ENCODE peak calls at places on chromosomes 13 and 19, in ten cellular contexts. One of them, this sample, is unnamed.

GRCh38 chr13:20126460-20127262 is 34.2 kb downstream of the GJA3 start:
- DNase-seq in body of pancreas: no peak
- DNase-seq in psoas muscle: no peak
- DNase-seq in CD4-positive, CD25-positive, alpha-beta regulatory T cell: no peak
- DNase-seq in PC-3: no peak
- DNase-seq in fibroblast of lung: no peak
- DNase-seq in left ventricle myocardium inferior: no peak
- DNase-seq in GM23338: no peak
- DNase-seq in GM23248: no peak
- DNase-seq in osteoblast: no peak
- DNase-seq in this sample: no peak

GRCh38 chr19:48724796-48725753 is 5.5 kb upstream of the MAMSTR start:
- DNase-seq in fibroblast of lung: peak; percentile 93
- DNase-seq in psoas muscle: no peak
- DNase-seq in GM23338: peak; percentile 92
- DNase-seq in body of pancreas: peak; percentile 60
- DNase-seq in GM23248: peak; percentile 87
- DNase-seq in osteoblast: peak; percentile 97
- DNase-seq in PC-3: peak; percentile 50
- DNase-seq in CD4-positive, CD25-positive, alpha-beta regulatory T cell: peak; percentile 77
- DNase-seq in left ventricle myocardium inferior: peak; percentile 52
- DNase-seq in this sample: peak; percentile 69

GRCh38 chr19:2962018-2962670 is 15.2 kb upstream of the TLE6 start:
- DNase-seq in GM23338: peak; percentile 96
- DNase-seq in osteoblast: peak; percentile 93
- DNase-seq in GM23248: peak; percentile 76
- DNase-seq in fibroblast of lung: peak; percentile 89
- DNase-seq in PC-3: peak; percentile 67
- DNase-seq in psoas muscle: no peak
- DNase-seq in CD4-positive, CD25-positive, alpha-beta regulatory T cell: peak; percentile 85
- DNase-seq in left ventricle myocardium inferior: no peak
- DNase-seq in body of pancreas: peak; percentile 73
- DNase-seq in this sample: peak; percentile 67

GRCh38 chr13:103692442-103692841 is 626.2 kb upstream of the SLC10A2 start:
- DNase-seq in CD4-positive, CD25-positive, alpha-beta regulatory T cell: no peak
- DNase-seq in GM23248: no peak
- DNase-seq in body of pancreas: no peak
- DNase-seq in psoas muscle: no peak
- DNase-seq in osteoblast: no peak
- DNase-seq in GM23338: no peak
- DNase-seq in left ventricle myocardium inferior: no peak
- DNase-seq in PC-3: no peak
- DNase-seq in fibroblast of lung: no peak
- DNase-seq in this sample: no peak

GRCh38 chr19:3084943-3085342 is 9.2 kb upstream of the GNA11 start:
- DNase-seq in GM23248: no peak
- DNase-seq in PC-3: no peak
- DNase-seq in CD4-positive, CD25-positive, alpha-beta regulatory T cell: no peak
- DNase-seq in left ventricle myocardium inferior: no peak
- DNase-seq in GM23338: no peak
- DNase-seq in psoas muscle: no peak
- DNase-seq in osteoblast: peak; percentile 3
- DNase-seq in fibroblast of lung: no peak
- DNase-seq in body of pancreas: no peak
- DNase-seq in this sample: no peak

GRCh38 chr13:30370146-30370545 is 52.1 kb upstream of the UBE2L5 start:
- DNase-seq in left ventricle myocardium inferior: no peak
- DNase-seq in fibroblast of lung: no peak
- DNase-seq in osteoblast: no peak
- DNase-seq in body of pancreas: no peak
- DNase-seq in GM23338: no peak
- DNase-seq in PC-3: no peak
- DNase-seq in CD4-positive, CD25-positive, alpha-beta regulatory T cell: no peak
- DNase-seq in GM23248: no peak
- DNase-seq in psoas muscle: no peak
- DNase-seq in this sample: no peak

GRCh38 chr13:46006688-46007452 is 45.7 kb downstream of the ZC3H13 start:
- DNase-seq in GM23248: peak; percentile 24
- DNase-seq in psoas muscle: no peak
- DNase-seq in left ventricle myocardium inferior: no peak
- DNase-seq in fibroblast of lung: no peak
- DNase-seq in CD4-positive, CD25-positive, alpha-beta regulatory T cell: no peak
- DNase-seq in GM23338: no peak
- DNase-seq in PC-3: no peak
- DNase-seq in osteoblast: no peak
- DNase-seq in body of pancreas: no peak
- DNase-seq in this sample: no peak

GRCh38 chr19:33830264-33830663 is 33.6 kb downstream of the KCTD15 start:
- DNase-seq in osteoblast: no peak
- DNase-seq in CD4-positive, CD25-positive, alpha-beta regulatory T cell: no peak
- DNase-seq in GM23248: no peak
- DNase-seq in fibroblast of lung: no peak
- DNase-seq in psoas muscle: no peak
- DNase-seq in PC-3: no peak
- DNase-seq in left ventricle myocardium inferior: no peak
- DNase-seq in GM23338: no peak
- DNase-seq in body of pancreas: no peak
- DNase-seq in this sample: no peak

GRCh38 chr13:40221460-40222201 is 444.8 kb downstream of the FOXO1 start:
- DNase-seq in osteoblast: no peak
- DNase-seq in GM23248: peak; percentile 37
- DNase-seq in fibroblast of lung: peak; percentile 91
- DNase-seq in psoas muscle: no peak
- DNase-seq in body of pancreas: peak; percentile 43
- DNase-seq in left ventricle myocardium inferior: no peak
- DNase-seq in PC-3: peak; percentile 12
- DNase-seq in CD4-positive, CD25-positive, alpha-beta regulatory T cell: peak; percentile 81
- DNase-seq in GM23338: no peak
- DNase-seq in this sample: peak; percentile 6

GRCh38 chr13:28820099-28821051 is at the start of gene MTUS2:
- DNase-seq in fibroblast of lung: no peak
- DNase-seq in GM23248: peak; percentile 15
- DNase-seq in GM23338: peak; percentile 85
- DNase-seq in PC-3: no peak
- DNase-seq in left ventricle myocardium inferior: no peak
- DNase-seq in body of pancreas: peak; percentile 23
- DNase-seq in osteoblast: peak; percentile 34
- DNase-seq in psoas muscle: no peak
- DNase-seq in CD4-positive, CD25-positive, alpha-beta regulatory T cell: peak; percentile 18
- DNase-seq in this sample: no peak

GRCh38 chr19:6589711-6590457 is 1.1 kb downstream of the CD70 start:
- DNase-seq in CD4-positive, CD25-positive, alpha-beta regulatory T cell: peak; percentile 32
- DNase-seq in GM23248: peak; percentile 25
- DNase-seq in PC-3: no peak
- DNase-seq in osteoblast: peak; percentile 78
- DNase-seq in psoas muscle: no peak
- DNase-seq in body of pancreas: no peak
- DNase-seq in left ventricle myocardium inferior: no peak
- DNase-seq in GM23338: peak; percentile 32
- DNase-seq in fibroblast of lung: no peak
- DNase-seq in this sample: no peak

GRCh38 chr19:22502766-22503165 is 80.6 kb upstream of the ZNF98 start:
- DNase-seq in osteoblast: no peak
- DNase-seq in left ventricle myocardium inferior: no peak
- DNase-seq in fibroblast of lung: no peak
- DNase-seq in CD4-positive, CD25-positive, alpha-beta regulatory T cell: no peak
- DNase-seq in psoas muscle: no peak
- DNase-seq in GM23338: no peak
- DNase-seq in GM23248: no peak
- DNase-seq in PC-3: no peak
- DNase-seq in body of pancreas: no peak
- DNase-seq in this sample: no peak

DNA sequence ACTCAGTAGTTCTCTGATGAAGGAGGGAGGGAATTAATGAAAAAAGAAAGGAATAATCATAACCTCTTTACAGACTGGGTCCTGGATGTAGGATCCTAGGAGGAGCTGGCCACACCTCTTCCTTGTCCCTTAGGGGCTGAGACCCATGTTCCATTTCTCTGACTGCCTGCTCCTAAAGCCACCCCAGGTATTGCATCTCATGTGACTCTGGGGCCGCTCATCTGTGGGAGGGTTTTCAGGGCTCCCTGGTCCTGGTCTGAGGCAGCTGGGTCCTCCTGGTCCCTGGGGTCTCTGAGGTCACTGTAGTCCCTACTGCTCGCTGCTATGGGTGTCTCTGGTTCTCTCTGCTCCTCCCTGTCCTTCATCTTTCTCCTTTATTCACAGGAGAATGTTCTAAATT is 2.9 kb downstream of the CEACAM21 start:
- DNase-seq in PC-3: no peak
- DNase-seq in GM23338: no peak
- DNase-seq in psoas muscle: no peak
- DNase-seq in fibroblast of lung: no peak
- DNase-seq in left ventricle myocardium inferior: no peak
- DNase-seq in CD4-positive, CD25-positive, alpha-beta regulatory T cell: no peak
- DNase-seq in body of pancreas: no peak
- DNase-seq in GM23248: no peak
- DNase-seq in osteoblast: no peak
- DNase-seq in this sample: no peak
- H3K4me1 ChIP-seq in PC-3: no peaks in the 10 kb centered on the region
- H3K4me1 ChIP-seq in GM23338: no peaks in the 10 kb centered on the region
- H3K4me1 ChIP-seq in psoas muscle: no peaks in the 10 kb centered on the region
- H3K4me1 ChIP-seq in fibroblast of lung: no peaks in the 10 kb centered on the region
- H3K4me1 ChIP-seq in left ventricle myocardium inferior: peaks cover 8% of the 10 kb centered on the region
- H3K4me1 ChIP-seq in CD4-positive, CD25-positive, alpha-beta regulatory T cell: peaks cover 22% of the 10 kb centered on the region
- H3K4me1 ChIP-seq in body of pancreas: no peaks in the 10 kb centered on the region
- H3K4me1 ChIP-seq in GM23248: no peaks in the 10 kb centered on the region
- H3K4me1 ChIP-seq in osteoblast: no peaks in the 10 kb centered on the region
- H3K4me1 ChIP-seq in this sample: peaks cover 7% of the 10 kb centered on the region

GRCh38 chr13:100493418-100493817 is 95.2 kb downstream of the GGACT start:
- DNase-seq in psoas muscle: no peak
- DNase-seq in body of pancreas: no peak
- DNase-seq in CD4-positive, CD25-positive, alpha-beta regulatory T cell: no peak
- DNase-seq in osteoblast: no peak
- DNase-seq in GM23338: no peak
- DNase-seq in fibroblast of lung: no peak
- DNase-seq in GM23248: no peak
- DNase-seq in left ventricle myocardium inferior: no peak
- DNase-seq in PC-3: no peak
- DNase-seq in this sample: no peak
- H3K4me1 ChIP-seq in psoas muscle: no peaks in the 10 kb centered on the region
- H3K4me1 ChIP-seq in body of pancreas: no peaks in the 10 kb centered on the region
- H3K4me1 ChIP-seq in CD4-positive, CD25-positive, alpha-beta regulatory T cell: no peaks in the 10 kb centered on the region
- H3K4me1 ChIP-seq in osteoblast: peaks cover 6% of the 10 kb centered on the region
- H3K4me1 ChIP-seq in GM23338: peaks cover 25% of the 10 kb centered on the region
- H3K4me1 ChIP-seq in fibroblast of lung: no peaks in the 10 kb centered on the region
- H3K4me1 ChIP-seq in GM23248: peaks cover 6% of the 10 kb centered on the region
- H3K4me1 ChIP-seq in left ventricle myocardium inferior: no peaks in the 10 kb centered on the region
- H3K4me1 ChIP-seq in PC-3: no peaks in the 10 kb centered on the region
- H3K4me1 ChIP-seq in this sample: no peaks in the 10 kb centered on the region

DNA sequence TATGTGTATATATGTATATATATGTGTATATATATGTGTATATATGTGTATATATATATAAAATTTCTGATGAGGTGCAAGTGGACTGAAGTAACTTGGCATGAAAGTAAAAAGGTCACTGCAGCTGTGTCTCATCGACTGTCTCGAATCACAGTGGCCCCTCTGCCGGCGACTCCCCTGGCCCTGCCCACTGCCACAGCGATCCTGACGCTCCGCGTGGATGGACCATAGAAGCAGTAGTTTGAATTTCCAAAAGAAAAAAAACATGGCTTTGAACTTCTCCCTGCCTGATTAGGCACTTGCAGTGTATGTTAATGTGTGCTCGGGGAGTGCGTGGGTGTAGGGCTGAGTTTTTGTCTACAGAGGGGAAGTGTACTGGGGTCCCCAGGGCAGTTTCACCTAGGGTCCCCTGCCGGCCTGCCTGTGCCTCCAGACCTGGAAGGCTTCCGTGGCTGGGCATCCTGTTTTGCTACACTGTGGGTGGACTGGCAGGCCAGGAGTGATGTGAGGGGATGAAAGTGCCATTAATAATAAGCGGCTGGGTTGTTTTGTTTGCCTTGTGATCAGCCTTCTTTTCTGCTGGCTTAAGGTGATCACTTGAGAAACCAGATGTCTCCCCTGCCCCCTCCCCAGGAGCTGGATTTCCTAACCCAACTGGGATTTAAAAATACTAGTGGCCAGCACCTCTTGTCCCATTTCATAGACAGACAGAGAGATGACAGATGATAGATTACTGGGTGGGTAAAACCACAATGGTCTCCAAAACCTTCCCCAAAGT is 10.7 kb downstream of the ZIC5 start:
- DNase-seq in left ventricle myocardium inferior: no peak
- DNase-seq in body of pancreas: no peak
- DNase-seq in PC-3: no peak
- DNase-seq in CD4-positive, CD25-positive, alpha-beta regulatory T cell: no peak
- DNase-seq in GM23338: peak; percentile 51
- DNase-seq in fibroblast of lung: no peak
- DNase-seq in osteoblast: peak; percentile 64
- DNase-seq in GM23248: no peak
- DNase-seq in psoas muscle: no peak
- DNase-seq in this sample: no peak
- H3K4me1 ChIP-seq in left ventricle myocardium inferior: peaks cover 36% of the 10 kb centered on the region
- H3K4me1 ChIP-seq in body of pancreas: peaks cover 34% of the 10 kb centered on the region
- H3K4me1 ChIP-seq in PC-3: no peaks in the 10 kb centered on the region
- H3K4me1 ChIP-seq in CD4-positive, CD25-positive, alpha-beta regulatory T cell: peaks cover 30% of the 10 kb centered on the region
- H3K4me1 ChIP-seq in GM23338: peaks cover 77% of the 10 kb centered on the region
- H3K4me1 ChIP-seq in fibroblast of lung: no peaks in the 10 kb centered on the region
- H3K4me1 ChIP-seq in osteoblast: peaks cover 4% of the 10 kb centered on the region
- H3K4me1 ChIP-seq in GM23248: peaks cover 3% of the 10 kb centered on the region
- H3K4me1 ChIP-seq in psoas muscle: peaks cover 21% of the 10 kb centered on the region
- H3K4me1 ChIP-seq in this sample: no peaks in the 10 kb centered on the region

GRCh38 chr13:109631069-109631468 is 155.3 kb downstream of the IRS2 start:
- DNase-seq in fibroblast of lung: no peak
- DNase-seq in PC-3: no peak
- DNase-seq in GM23248: no peak
- DNase-seq in psoas muscle: no peak
- DNase-seq in GM23338: no peak
- DNase-seq in osteoblast: no peak
- DNase-seq in CD4-positive, CD25-positive, alpha-beta regulatory T cell: no peak
- DNase-seq in body of pancreas: no peak
- DNase-seq in left ventricle myocardium inferior: no peak
- DNase-seq in this sample: no peak

GRCh38 chr13:109629737-109630136 is 156.6 kb downstream of the IRS2 start:
- DNase-seq in PC-3: no peak
- DNase-seq in body of pancreas: no peak
- DNase-seq in fibroblast of lung: peak; percentile 7
- DNase-seq in GM23338: no peak
- DNase-seq in left ventricle myocardium inferior: no peak
- DNase-seq in CD4-positive, CD25-positive, alpha-beta regulatory T cell: no peak
- DNase-seq in osteoblast: no peak
- DNase-seq in psoas muscle: no peak
- DNase-seq in GM23248: no peak
- DNase-seq in this sample: no peak

GRCh38 chr13:109627649-109628048 is 158.7 kb downstream of the IRS2 start:
- DNase-seq in PC-3: no peak
- DNase-seq in GM23338: no peak
- DNase-seq in left ventricle myocardium inferior: no peak
- DNase-seq in CD4-positive, CD25-positive, alpha-beta regulatory T cell: no peak
- DNase-seq in body of pancreas: no peak
- DNase-seq in osteoblast: no peak
- DNase-seq in fibroblast of lung: no peak
- DNase-seq in GM23248: no peak
- DNase-seq in psoas muscle: no peak
- DNase-seq in this sample: no peak

GRCh38 chr13:109628251-109628699 is 158.1 kb downstream of the IRS2 start:
- DNase-seq in left ventricle myocardium inferior: no peak
- DNase-seq in psoas muscle: no peak
- DNase-seq in GM23248: peak; percentile 78
- DNase-seq in GM23338: no peak
- DNase-seq in CD4-positive, CD25-positive, alpha-beta regulatory T cell: no peak
- DNase-seq in PC-3: peak; percentile 85
- DNase-seq in osteoblast: peak; percentile 39
- DNase-seq in body of pancreas: no peak
- DNase-seq in fibroblast of lung: peak; percentile 37
- DNase-seq in this sample: no peak

GRCh38 chr13:109630281-109630680 is 156.1 kb downstream of the IRS2 start:
- DNase-seq in PC-3: no peak
- DNase-seq in fibroblast of lung: peak; percentile 26
- DNase-seq in GM23248: no peak
- DNase-seq in CD4-positive, CD25-positive, alpha-beta regulatory T cell: no peak
- DNase-seq in psoas muscle: no peak
- DNase-seq in osteoblast: no peak
- DNase-seq in GM23338: no peak
- DNase-seq in left ventricle myocardium inferior: no peak
- DNase-seq in body of pancreas: no peak
- DNase-seq in this sample: no peak
- H3K4me1 ChIP-seq in PC-3: peaks cover 16% of the 10 kb centered on the region
- H3K4me1 ChIP-seq in fibroblast of lung: no peaks in the 10 kb centered on the region
- H3K4me1 ChIP-seq in GM23248: peaks cover 12% of the 10 kb centered on the region
- H3K4me1 ChIP-seq in CD4-positive, CD25-positive, alpha-beta regulatory T cell: no peaks in the 10 kb centered on the region
- H3K4me1 ChIP-seq in psoas muscle: no peaks in the 10 kb centered on the region
- H3K4me1 ChIP-seq in osteoblast: peaks cover 11% of the 10 kb centered on the region
- H3K4me1 ChIP-seq in GM23338: peaks cover 5% of the 10 kb centered on the region
- H3K4me1 ChIP-seq in left ventricle myocardium inferior: no peaks in the 10 kb centered on the region
- H3K4me1 ChIP-seq in body of pancreas: no peaks in the 10 kb centered on the region
- H3K4me1 ChIP-seq in this sample: no peaks in the 10 kb centered on the region